ENCODE peak calls at places on chromosomes 6 and 20, in four cellular contexts. One of them, this sample, is unnamed.
A peak's percentile ranks its signal among the peaks of the same experiment; 100 is the strongest.

GRCh38 chr6:169779896-169780295 is 28.5 kb downstream of the ERMARD start:
- DNase-seq in HT-29: no peak
- DNase-seq in HEK293T: peak; percentile 1
- DNase-seq in endothelial cell: no peak
- DNase-seq in this sample: no peak

GRCh38 chr6:43254138-43254817 is 11.0 kb downstream of the TTBK1 start:
- DNase-seq in endothelial cell: no peak
- DNase-seq in HEK293T: no peak
- DNase-seq in HT-29: no peak
- DNase-seq in this sample: no peak

GRCh38 chr6:80742481-80742880 is 636.0 kb downstream of the BCKDHB start:
- DNase-seq in endothelial cell: peak; percentile 10
- DNase-seq in HT-29: peak; percentile 63
- DNase-seq in HEK293T: peak; percentile 10
- DNase-seq in this sample: peak; percentile 68

GRCh38 chr20:42741906-42742305 is 447.8 kb downstream of the PTPRT start:
- DNase-seq in HT-29: no peak
- DNase-seq in HEK293T: no peak
- DNase-seq in endothelial cell: no peak
- DNase-seq in this sample: no peak

GRCh38 chr20:51386586-51386985 is 155.9 kb downstream of the NFATC2 start:
- DNase-seq in HT-29: no peak
- DNase-seq in endothelial cell: no peak
- DNase-seq in HEK293T: no peak
- DNase-seq in this sample: no peak

GRCh38 chr6:150037526-150038201 is 12.3 kb upstream of the RAET1L start:
- DNase-seq in HEK293T: no peak
- DNase-seq in endothelial cell: peak; percentile 28
- DNase-seq in HT-29: no peak
- DNase-seq in this sample: no peak

GRCh38 chr6:154686162-154686561 is 47.1 kb upstream of the SCAF8 start:
- DNase-seq in HEK293T: no peak
- DNase-seq in HT-29: no peak
- DNase-seq in endothelial cell: no peak
- DNase-seq in this sample: no peak

GRCh38 chr6:139850512-139850911 is 476.1 kb upstream of the CITED2 start:
- DNase-seq in HT-29: no peak
- DNase-seq in HEK293T: no peak
- DNase-seq in endothelial cell: no peak
- DNase-seq in this sample: no peak

GRCh38 chr6:63975685-63976084 is 340.1 kb downstream of the PHF3 start:
- DNase-seq in HT-29: no peak
- DNase-seq in HEK293T: no peak
- DNase-seq in endothelial cell: no peak
- DNase-seq in this sample: no peak

GRCh38 chr6:14906621-14907020 is 339.2 kb upstream of the JARID2 start:
- DNase-seq in HEK293T: no peak
- DNase-seq in HT-29: no peak
- DNase-seq in endothelial cell: no peak
- DNase-seq in this sample: no peak

GRCh38 chr20:57582432-57583288 is 21.8 kb downstream of the PCK1 start:
- DNase-seq in HT-29: no peak
- DNase-seq in endothelial cell: peak; percentile 52
- DNase-seq in HEK293T: peak; percentile 70
- DNase-seq in this sample: no peak

GRCh38 chr6:134875367-134875766 is 74.5 kb downstream of the ALDH8A1 start:
- DNase-seq in HT-29: no peak
- DNase-seq in HEK293T: no peak
- DNase-seq in endothelial cell: no peak
- DNase-seq in this sample: peak; percentile 34

GRCh38 chr6:37134622-37135191 is 35.2 kb upstream of the PIM1 start:
- DNase-seq in HT-29: peak; percentile 79
- DNase-seq in HEK293T: no peak
- DNase-seq in endothelial cell: no peak
- DNase-seq in this sample: no peak

GRCh38 chr20:41408131-41408789 is 41.6 kb upstream of the EMILIN3 start:
- DNase-seq in endothelial cell: no peak
- DNase-seq in HEK293T: no peak
- DNase-seq in HT-29: no peak
- DNase-seq in this sample: no peak

GRCh38 chr6:144310761-144311160 is 25.6 kb downstream of the UTRN start:
- DNase-seq in endothelial cell: no peak
- DNase-seq in HEK293T: no peak
- DNase-seq in HT-29: no peak
- DNase-seq in this sample: no peak

GRCh38 chr6:44245912-44246662 is 814 bp upstream of the HSP90AB1 start:
- DNase-seq in HT-29: peak; percentile 81
- DNase-seq in endothelial cell: peak; percentile 95
- DNase-seq in HEK293T: peak; percentile 71
- DNase-seq in this sample: peak; percentile 94

GRCh38 chr6:105196076-105196475 is 16.3 kb upstream of the POPDC3 start:
- DNase-seq in endothelial cell: no peak
- DNase-seq in HEK293T: no peak
- DNase-seq in HT-29: no peak
- DNase-seq in this sample: no peak

GRCh38 chr6:43977404-43978111 is 149.7 kb downstream of the MRPL14 start:
- DNase-seq in endothelial cell: no peak
- DNase-seq in HEK293T: no peak
- DNase-seq in HT-29: no peak
- DNase-seq in this sample: no peak

GRCh38 chr20:12570371-12570770 is 438.4 kb upstream of the SPTLC3 start:
- DNase-seq in HT-29: peak; percentile 79
- DNase-seq in HEK293T: peak; percentile 36
- DNase-seq in endothelial cell: peak; percentile 57
- DNase-seq in this sample: peak; percentile 93

GRCh38 chr6:149842331-149842730 is 21.8 kb downstream of the LRP11 start:
- DNase-seq in endothelial cell: no peak
- DNase-seq in HEK293T: no peak
- DNase-seq in HT-29: peak; percentile 41
- DNase-seq in this sample: peak; percentile 17

GRCh38 chr20:3980260-3981131 is 34.9 kb downstream of the RNF24 start:
- DNase-seq in endothelial cell: no peak
- DNase-seq in HEK293T: no peak
- DNase-seq in HT-29: no peak
- DNase-seq in this sample: no peak

GRCh38 chr6:121124600-121124999 is 209.7 kb downstream of the TBC1D32 start:
- DNase-seq in HEK293T: no peak
- DNase-seq in HT-29: no peak
- DNase-seq in endothelial cell: no peak
- DNase-seq in this sample: no peak

GRCh38 chr20:11691766-11692165 is 225.9 kb upstream of the BTBD3 start:
- DNase-seq in HEK293T: no peak
- DNase-seq in endothelial cell: no peak
- DNase-seq in HT-29: no peak
- DNase-seq in this sample: no peak

GRCh38 chr6:140921366-140922226 is 1211.1 kb upstream of the GJE1 start:
- DNase-seq in endothelial cell: peak; percentile 27
- DNase-seq in HEK293T: peak; percentile 58
- DNase-seq in HT-29: peak; percentile 71
- DNase-seq in this sample: peak; percentile 76